ENCODE peak calls at places on chromosomes 11 and 22, in eight cellular contexts. One of them, this sample, is unnamed.

GRCh38 chr22:27773236-27773550 is 28.4 kb downstream of the MN1 start:
- DNase-seq in IMR-90: no peak
- DNase-seq in hypothalamus: no peak
- DNase-seq in right lobe of liver: no peak
- DNase-seq in kidney glomerular epithelial cell: no peak
- DNase-seq in PC-3: no peak
- DNase-seq in iris pigment epithelial cell: no peak
- DNase-seq in lung microvascular endothelial cell: no peak
- DNase-seq in this sample: no peak

GRCh38 chr11:6746086-6746618 is 25.6 kb downstream of the OR2AG2 start:
- DNase-seq in PC-3: no peak
- DNase-seq in kidney glomerular epithelial cell: no peak
- DNase-seq in iris pigment epithelial cell: peak
- DNase-seq in lung microvascular endothelial cell: peak
- DNase-seq in IMR-90: no peak
- DNase-seq in right lobe of liver: no peak
- DNase-seq in hypothalamus: no peak
- DNase-seq in this sample: no peak

GRCh38 chr11:62353841-62354240 is 16.6 kb downstream of the ASRGL1 start:
- DNase-seq in kidney glomerular epithelial cell: no peak
- DNase-seq in hypothalamus: no peak
- DNase-seq in IMR-90: no peak
- DNase-seq in lung microvascular endothelial cell: no peak
- DNase-seq in iris pigment epithelial cell: no peak
- DNase-seq in PC-3: peak
- DNase-seq in right lobe of liver: no peak
- DNase-seq in this sample: no peak

GRCh38 chr11:111976614-111977140 is 39.5 kb downstream of the DIXDC1 start:
- DNase-seq in hypothalamus: no peak
- DNase-seq in IMR-90: no peak
- DNase-seq in lung microvascular endothelial cell: no peak
- DNase-seq in PC-3: peak
- DNase-seq in iris pigment epithelial cell: no peak
- DNase-seq in kidney glomerular epithelial cell: no peak
- DNase-seq in right lobe of liver: no peak
- DNase-seq in this sample: peak

GRCh38 chr11:72263363-72263762 is 19.4 kb upstream of the PHOX2A start:
- DNase-seq in PC-3: peak
- DNase-seq in lung microvascular endothelial cell: no peak
- DNase-seq in kidney glomerular epithelial cell: no peak
- DNase-seq in iris pigment epithelial cell: peak
- DNase-seq in IMR-90: peak
- DNase-seq in hypothalamus: no peak
- DNase-seq in right lobe of liver: no peak
- DNase-seq in this sample: peak

GRCh38 chr22:35315855-35316745 is 16.4 kb downstream of the TOM1 start:
- DNase-seq in kidney glomerular epithelial cell: no peak
- DNase-seq in iris pigment epithelial cell: no peak
- DNase-seq in IMR-90: no peak
- DNase-seq in right lobe of liver: no peak
- DNase-seq in lung microvascular endothelial cell: no peak
- DNase-seq in PC-3: no peak
- DNase-seq in hypothalamus: no peak
- DNase-seq in this sample: no peak

GRCh38 chr11:27312110-27312509 is 50.9 kb downstream of the CCDC34 start:
- DNase-seq in hypothalamus: no peak
- DNase-seq in iris pigment epithelial cell: peak
- DNase-seq in right lobe of liver: no peak
- DNase-seq in IMR-90: no peak
- DNase-seq in PC-3: no peak
- DNase-seq in lung microvascular endothelial cell: no peak
- DNase-seq in kidney glomerular epithelial cell: no peak
- DNase-seq in this sample: no peak

GRCh38 chr11:60699282-60699681 is at the start of gene MS4A8:
- DNase-seq in iris pigment epithelial cell: no peak
- DNase-seq in IMR-90: no peak
- DNase-seq in lung microvascular endothelial cell: no peak
- DNase-seq in kidney glomerular epithelial cell: no peak
- DNase-seq in hypothalamus: no peak
- DNase-seq in right lobe of liver: no peak
- DNase-seq in PC-3: no peak
- DNase-seq in this sample: no peak

GRCh38 chr11:127000291-127000968 is at the start of gene KIRREL3:
- DNase-seq in kidney glomerular epithelial cell: peak
- DNase-seq in PC-3: no peak
- DNase-seq in right lobe of liver: no peak
- DNase-seq in iris pigment epithelial cell: no peak
- DNase-seq in lung microvascular endothelial cell: no peak
- DNase-seq in IMR-90: peak
- DNase-seq in hypothalamus: peak
- DNase-seq in this sample: peak

GRCh38 chr22:44738347-44738715 is 14.0 kb upstream of the ARHGAP8 start:
- DNase-seq in right lobe of liver: no peak
- DNase-seq in PC-3: peak
- DNase-seq in IMR-90: peak
- DNase-seq in lung microvascular endothelial cell: no peak
- DNase-seq in hypothalamus: no peak
- DNase-seq in iris pigment epithelial cell: peak
- DNase-seq in kidney glomerular epithelial cell: peak
- DNase-seq in this sample: no peak

GRCh38 chr11:93051181-93051580 is 81.7 kb downstream of the MTNR1B start:
- DNase-seq in hypothalamus: no peak
- DNase-seq in right lobe of liver: no peak
- DNase-seq in lung microvascular endothelial cell: no peak
- DNase-seq in kidney glomerular epithelial cell: no peak
- DNase-seq in iris pigment epithelial cell: peak
- DNase-seq in PC-3: no peak
- DNase-seq in IMR-90: peak
- DNase-seq in this sample: peak

GRCh38 chr22:24441406-24442351 is 14.3 kb downstream of the ADORA2A start:
- DNase-seq in kidney glomerular epithelial cell: no peak
- DNase-seq in lung microvascular endothelial cell: no peak
- DNase-seq in hypothalamus: no peak
- DNase-seq in right lobe of liver: no peak
- DNase-seq in iris pigment epithelial cell: no peak
- DNase-seq in PC-3: no peak
- DNase-seq in IMR-90: no peak
- DNase-seq in this sample: no peak

GRCh38 chr22:47333625-47334024 is 571.2 kb downstream of the TBC1D22A start:
- DNase-seq in PC-3: peak
- DNase-seq in IMR-90: peak
- DNase-seq in right lobe of liver: peak
- DNase-seq in lung microvascular endothelial cell: peak
- DNase-seq in iris pigment epithelial cell: peak
- DNase-seq in kidney glomerular epithelial cell: no peak
- DNase-seq in hypothalamus: no peak
- DNase-seq in this sample: peak

GRCh38 chr11:64294665-64295289 is 3.7 kb downstream of the KCNK4 start:
- DNase-seq in PC-3: no peak
- DNase-seq in kidney glomerular epithelial cell: no peak
- DNase-seq in hypothalamus: no peak
- DNase-seq in IMR-90: no peak
- DNase-seq in right lobe of liver: no peak
- DNase-seq in iris pigment epithelial cell: peak
- DNase-seq in lung microvascular endothelial cell: no peak
- DNase-seq in this sample: no peak

GRCh38 chr22:35632902-35633301 is 15.3 kb upstream of the APOL6 start:
- DNase-seq in right lobe of liver: no peak
- DNase-seq in lung microvascular endothelial cell: no peak
- DNase-seq in IMR-90: no peak
- DNase-seq in hypothalamus: no peak
- DNase-seq in iris pigment epithelial cell: no peak
- DNase-seq in PC-3: no peak
- DNase-seq in kidney glomerular epithelial cell: no peak
- DNase-seq in this sample: no peak

GRCh38 chr11:2559527-2560311 is 114.9 kb downstream of the KCNQ1 start:
- DNase-seq in IMR-90: no peak
- DNase-seq in kidney glomerular epithelial cell: no peak
- DNase-seq in iris pigment epithelial cell: no peak
- DNase-seq in PC-3: no peak
- DNase-seq in right lobe of liver: peak
- DNase-seq in lung microvascular endothelial cell: no peak
- DNase-seq in hypothalamus: no peak
- DNase-seq in this sample: no peak

GRCh38 chr11:46290598-46291309 is 13.3 kb downstream of the CREB3L1 start:
- DNase-seq in lung microvascular endothelial cell: no peak
- DNase-seq in right lobe of liver: no peak
- DNase-seq in PC-3: peak
- DNase-seq in hypothalamus: no peak
- DNase-seq in kidney glomerular epithelial cell: peak
- DNase-seq in IMR-90: peak
- DNase-seq in iris pigment epithelial cell: peak
- DNase-seq in this sample: peak

This sample was measured in astrocyte of the spinal cord.